ENCODE peak calls at places on chromosomes 6 and 20, in nine cellular contexts. One of them, this sample, is unnamed.

GRCh38 chr20:35467339-35468224 is 12.2 kb downstream of the CEP250 start:
- DNase-seq in thyroid gland: no peak
- DNase-seq in H7: no peak
- DNase-seq in fibroblast of mammary gland: peak
- DNase-seq in effector memory CD4-positive, alpha-beta T cell: no peak
- DNase-seq in fibroblast of lung: peak
- DNase-seq in AG09309: peak
- DNase-seq in hepatocyte: peak
- DNase-seq in PC-3: peak
- DNase-seq in this sample: peak

GRCh38 chr20:32534661-32535240 is 50.4 kb downstream of the NOL4L start:
- DNase-seq in effector memory CD4-positive, alpha-beta T cell: peak
- DNase-seq in hepatocyte: no peak
- DNase-seq in fibroblast of lung: no peak
- DNase-seq in PC-3: no peak
- DNase-seq in H7: no peak
- DNase-seq in fibroblast of mammary gland: no peak
- DNase-seq in AG09309: no peak
- DNase-seq in thyroid gland: no peak
- DNase-seq in this sample: no peak

GRCh38 chr6:4895971-4896370 is 107.9 kb downstream of the RPP40 start:
- DNase-seq in PC-3: no peak
- DNase-seq in fibroblast of mammary gland: no peak
- DNase-seq in AG09309: no peak
- DNase-seq in thyroid gland: no peak
- DNase-seq in effector memory CD4-positive, alpha-beta T cell: no peak
- DNase-seq in H7: no peak
- DNase-seq in fibroblast of lung: no peak
- DNase-seq in hepatocyte: no peak
- DNase-seq in this sample: no peak

GRCh38 chr20:40195742-40196141 is 493.3 kb downstream of the MAFB start:
- DNase-seq in fibroblast of lung: no peak
- DNase-seq in hepatocyte: no peak
- DNase-seq in H7: no peak
- DNase-seq in fibroblast of mammary gland: no peak
- DNase-seq in effector memory CD4-positive, alpha-beta T cell: no peak
- DNase-seq in thyroid gland: no peak
- DNase-seq in PC-3: no peak
- DNase-seq in AG09309: no peak
- DNase-seq in this sample: no peak

GRCh38 chr6:16496982-16497823 is 258.8 kb downstream of the GMPR start:
- DNase-seq in hepatocyte: no peak
- DNase-seq in fibroblast of mammary gland: no peak
- DNase-seq in AG09309: no peak
- DNase-seq in thyroid gland: no peak
- DNase-seq in fibroblast of lung: peak
- DNase-seq in PC-3: no peak
- DNase-seq in effector memory CD4-positive, alpha-beta T cell: no peak
- DNase-seq in H7: no peak
- DNase-seq in this sample: peak

GRCh38 chr20:50163570-50164317 is 10.2 kb upstream of the PEDS1 start:
- DNase-seq in fibroblast of lung: peak
- DNase-seq in hepatocyte: no peak
- DNase-seq in effector memory CD4-positive, alpha-beta T cell: no peak
- DNase-seq in H7: peak
- DNase-seq in AG09309: no peak
- DNase-seq in PC-3: peak
- DNase-seq in fibroblast of mammary gland: peak
- DNase-seq in thyroid gland: no peak
- DNase-seq in this sample: no peak

GRCh38 chr6:147170269-147170668 is 33.9 kb upstream of the STXBP5 start:
- DNase-seq in fibroblast of lung: peak
- DNase-seq in PC-3: peak
- DNase-seq in hepatocyte: no peak
- DNase-seq in fibroblast of mammary gland: peak
- DNase-seq in thyroid gland: no peak
- DNase-seq in H7: no peak
- DNase-seq in AG09309: peak
- DNase-seq in effector memory CD4-positive, alpha-beta T cell: no peak
- DNase-seq in this sample: peak

GRCh38 chr20:36314734-36315544 is 8.8 kb downstream of the DLGAP4 start:
- DNase-seq in fibroblast of lung: no peak
- DNase-seq in PC-3: no peak
- DNase-seq in AG09309: no peak
- DNase-seq in hepatocyte: no peak
- DNase-seq in effector memory CD4-positive, alpha-beta T cell: no peak
- DNase-seq in thyroid gland: no peak
- DNase-seq in fibroblast of mammary gland: no peak
- DNase-seq in H7: peak
- DNase-seq in this sample: no peak

GRCh38 chr6:26193467-26194328 is 106.5 kb downstream of the HFE start:
- DNase-seq in thyroid gland: no peak
- DNase-seq in H7: no peak
- DNase-seq in AG09309: no peak
- DNase-seq in effector memory CD4-positive, alpha-beta T cell: no peak
- DNase-seq in fibroblast of lung: no peak
- DNase-seq in hepatocyte: no peak
- DNase-seq in PC-3: no peak
- DNase-seq in fibroblast of mammary gland: no peak
- DNase-seq in this sample: no peak

GRCh38 chr6:71349976-71350615 is 61.5 kb downstream of the OGFRL1 start:
- DNase-seq in thyroid gland: no peak
- DNase-seq in AG09309: peak
- DNase-seq in fibroblast of lung: peak
- DNase-seq in PC-3: peak
- DNase-seq in hepatocyte: no peak
- DNase-seq in fibroblast of mammary gland: peak
- DNase-seq in H7: no peak
- DNase-seq in effector memory CD4-positive, alpha-beta T cell: no peak
- DNase-seq in this sample: peak

GRCh38 chr6:160005211-160005610 is 36.3 kb downstream of the IGF2R start:
- DNase-seq in thyroid gland: no peak
- DNase-seq in fibroblast of lung: no peak
- DNase-seq in H7: peak
- DNase-seq in AG09309: no peak
- DNase-seq in effector memory CD4-positive, alpha-beta T cell: no peak
- DNase-seq in hepatocyte: no peak
- DNase-seq in fibroblast of mammary gland: no peak
- DNase-seq in PC-3: no peak
- DNase-seq in this sample: no peak

GRCh38 chr6:44072959-44073611 is 54.2 kb downstream of the MRPL14 start:
- DNase-seq in hepatocyte: peak
- DNase-seq in PC-3: peak
- DNase-seq in H7: peak
- DNase-seq in fibroblast of lung: peak
- DNase-seq in effector memory CD4-positive, alpha-beta T cell: peak
- DNase-seq in thyroid gland: peak
- DNase-seq in fibroblast of mammary gland: peak
- DNase-seq in AG09309: no peak
- DNase-seq in this sample: peak

GRCh38 chr20:63235399-63235983 is at the start of gene BIRC7:
- DNase-seq in PC-3: no peak
- DNase-seq in fibroblast of lung: no peak
- DNase-seq in AG09309: no peak
- DNase-seq in thyroid gland: no peak
- DNase-seq in fibroblast of mammary gland: peak
- DNase-seq in hepatocyte: no peak
- DNase-seq in H7: no peak
- DNase-seq in effector memory CD4-positive, alpha-beta T cell: no peak
- DNase-seq in this sample: no peak

DNA sequence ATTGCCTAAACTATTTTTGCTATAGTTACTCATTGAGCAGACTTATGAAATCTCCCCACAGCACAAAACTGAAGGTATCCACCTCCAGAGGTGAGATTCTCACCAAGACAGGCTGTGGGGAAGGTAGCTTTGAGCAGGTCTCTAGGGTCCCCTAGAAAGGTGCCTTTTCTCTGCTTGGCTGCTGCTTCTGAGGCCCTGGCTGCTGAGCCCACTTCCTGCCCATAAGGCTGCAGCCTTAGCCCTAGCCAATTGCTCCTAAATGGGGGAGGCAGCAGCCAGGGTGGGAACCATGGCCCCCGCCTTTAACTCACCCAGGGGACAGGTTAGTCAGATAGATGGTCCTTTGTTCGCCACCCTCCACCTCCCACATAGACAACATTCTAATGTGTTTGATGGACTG is 3.6 kb downstream of the NT5E start:
- DNase-seq in effector memory CD4-positive, alpha-beta T cell: no peak
- DNase-seq in thyroid gland: no peak
- DNase-seq in fibroblast of lung: no peak
- DNase-seq in PC-3: no peak
- DNase-seq in fibroblast of mammary gland: no peak
- DNase-seq in H7: no peak
- DNase-seq in hepatocyte: no peak
- DNase-seq in AG09309: no peak
- DNase-seq in this sample: no peak
- H3K4me3 ChIP-seq in effector memory CD4-positive, alpha-beta T cell: no peak
- H3K4me3 ChIP-seq in thyroid gland: no peak
- H3K4me3 ChIP-seq in fibroblast of lung: peak
- H3K4me3 ChIP-seq in PC-3: no peak
- H3K4me3 ChIP-seq in fibroblast of mammary gland: no peak
- H3K4me3 ChIP-seq in H7: no peak
- H3K4me3 ChIP-seq in hepatocyte: no peak
- H3K4me3 ChIP-seq in AG09309: peak
- H3K4me3 ChIP-seq in this sample: no peak

GRCh38 chr6:27281105-27281539 is 31.0 kb downstream of the POM121L2 start:
- DNase-seq in fibroblast of mammary gland: no peak
- DNase-seq in thyroid gland: no peak
- DNase-seq in PC-3: no peak
- DNase-seq in fibroblast of lung: no peak
- DNase-seq in effector memory CD4-positive, alpha-beta T cell: no peak
- DNase-seq in H7: no peak
- DNase-seq in AG09309: no peak
- DNase-seq in hepatocyte: no peak
- DNase-seq in this sample: no peak

GRCh38 chr6:27279513-27280063 is 32.1 kb downstream of the PRSS16 start:
- DNase-seq in fibroblast of mammary gland: no peak
- DNase-seq in thyroid gland: no peak
- DNase-seq in H7: peak
- DNase-seq in AG09309: no peak
- DNase-seq in effector memory CD4-positive, alpha-beta T cell: no peak
- DNase-seq in hepatocyte: peak
- DNase-seq in PC-3: no peak
- DNase-seq in fibroblast of lung: no peak
- DNase-seq in this sample: no peak

GRCh38 chr6:27281569-27281968 is 30.5 kb downstream of the POM121L2 start:
- DNase-seq in hepatocyte: no peak
- DNase-seq in PC-3: no peak
- DNase-seq in fibroblast of lung: no peak
- DNase-seq in thyroid gland: no peak
- DNase-seq in H7: no peak
- DNase-seq in fibroblast of mammary gland: no peak
- DNase-seq in AG09309: no peak
- DNase-seq in effector memory CD4-positive, alpha-beta T cell: no peak
- DNase-seq in this sample: no peak

GRCh38 chr6:27280540-27281000 is 31.5 kb downstream of the POM121L2 start:
- DNase-seq in fibroblast of mammary gland: peak
- DNase-seq in PC-3: no peak
- DNase-seq in effector memory CD4-positive, alpha-beta T cell: no peak
- DNase-seq in thyroid gland: no peak
- DNase-seq in H7: no peak
- DNase-seq in fibroblast of lung: no peak
- DNase-seq in hepatocyte: peak
- DNase-seq in AG09309: no peak
- DNase-seq in this sample: no peak

GRCh38 chr6:27280064-27280539 is 32.0 kb downstream of the POM121L2 start:
- DNase-seq in PC-3: peak
- DNase-seq in H7: peak
- DNase-seq in fibroblast of mammary gland: peak
- DNase-seq in hepatocyte: peak
- DNase-seq in thyroid gland: peak
- DNase-seq in effector memory CD4-positive, alpha-beta T cell: no peak
- DNase-seq in fibroblast of lung: peak
- DNase-seq in AG09309: no peak
- DNase-seq in this sample: peak
- H3K4me3 ChIP-seq in PC-3: peak
- H3K4me3 ChIP-seq in H7: peak
- H3K4me3 ChIP-seq in fibroblast of mammary gland: peak
- H3K4me3 ChIP-seq in hepatocyte: peak
- H3K4me3 ChIP-seq in thyroid gland: no peak
- H3K4me3 ChIP-seq in effector memory CD4-positive, alpha-beta T cell: no peak
- H3K4me3 ChIP-seq in fibroblast of lung: peak
- H3K4me3 ChIP-seq in AG09309: peak
- H3K4me3 ChIP-seq in this sample: peak

GRCh38 chr6:13788820-13789219 is 25.5 kb downstream of the MCUR1 start:
- DNase-seq in H7: no peak
- DNase-seq in thyroid gland: no peak
- DNase-seq in effector memory CD4-positive, alpha-beta T cell: no peak
- DNase-seq in PC-3: no peak
- DNase-seq in AG09309: no peak
- DNase-seq in hepatocyte: no peak
- DNase-seq in fibroblast of mammary gland: no peak
- DNase-seq in fibroblast of lung: no peak
- DNase-seq in this sample: no peak

GRCh38 chr6:13787146-13787545 is 27.2 kb downstream of the MCUR1 start:
- DNase-seq in hepatocyte: peak
- DNase-seq in thyroid gland: no peak
- DNase-seq in PC-3: no peak
- DNase-seq in effector memory CD4-positive, alpha-beta T cell: no peak
- DNase-seq in fibroblast of mammary gland: peak
- DNase-seq in fibroblast of lung: no peak
- DNase-seq in H7: peak
- DNase-seq in AG09309: no peak
- DNase-seq in this sample: peak
- H3K4me3 ChIP-seq in hepatocyte: no peak
- H3K4me3 ChIP-seq in thyroid gland: no peak
- H3K4me3 ChIP-seq in PC-3: no peak
- H3K4me3 ChIP-seq in effector memory CD4-positive, alpha-beta T cell: no peak
- H3K4me3 ChIP-seq in fibroblast of mammary gland: no peak
- H3K4me3 ChIP-seq in fibroblast of lung: no peak
- H3K4me3 ChIP-seq in H7: no peak
- H3K4me3 ChIP-seq in AG09309: no peak
- H3K4me3 ChIP-seq in this sample: peak

GRCh38 chr6:73451166-73452106 is 661 bp downstream of the CGAS start:
- DNase-seq in AG09309: no peak
- DNase-seq in fibroblast of lung: peak
- DNase-seq in hepatocyte: peak
- DNase-seq in fibroblast of mammary gland: peak
- DNase-seq in PC-3: peak
- DNase-seq in thyroid gland: peak
- DNase-seq in effector memory CD4-positive, alpha-beta T cell: peak
- DNase-seq in H7: peak
- DNase-seq in this sample: peak

GRCh38 chr6:73455865-73456629 is 4.0 kb upstream of the CGAS start:
- DNase-seq in AG09309: peak
- DNase-seq in thyroid gland: no peak
- DNase-seq in H7: no peak
- DNase-seq in effector memory CD4-positive, alpha-beta T cell: no peak
- DNase-seq in fibroblast of mammary gland: peak
- DNase-seq in fibroblast of lung: peak
- DNase-seq in hepatocyte: no peak
- DNase-seq in PC-3: no peak
- DNase-seq in this sample: peak

DNA sequence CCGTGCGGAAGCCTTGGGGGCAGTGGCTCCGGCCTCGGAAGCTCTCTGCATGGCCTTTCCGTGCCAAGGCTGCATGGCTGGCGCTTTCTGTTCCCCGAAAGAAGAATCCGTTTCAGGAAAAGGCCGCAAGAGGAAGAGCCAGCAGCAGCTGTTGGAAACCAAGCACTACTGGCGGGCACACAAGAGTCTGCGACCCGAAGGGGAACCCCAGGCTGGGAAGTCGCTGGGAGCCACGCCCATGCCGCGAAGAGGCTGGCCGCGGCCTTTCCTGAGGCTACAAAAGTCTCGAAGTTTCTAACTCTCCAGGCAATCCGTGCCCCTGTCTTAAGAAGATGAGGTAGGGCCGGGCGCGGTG is at the start of gene CGAS:
- DNase-seq in hepatocyte: peak
- DNase-seq in PC-3: peak
- DNase-seq in effector memory CD4-positive, alpha-beta T cell: peak
- DNase-seq in thyroid gland: peak
- DNase-seq in fibroblast of lung: peak
- DNase-seq in AG09309: peak
- DNase-seq in fibroblast of mammary gland: peak
- DNase-seq in H7: no peak
- DNase-seq in this sample: peak
- H3K4me3 ChIP-seq in hepatocyte: peak
- H3K4me3 ChIP-seq in PC-3: peak
- H3K4me3 ChIP-seq in effector memory CD4-positive, alpha-beta T cell: peak
- H3K4me3 ChIP-seq in thyroid gland: peak
- H3K4me3 ChIP-seq in fibroblast of lung: peak
- H3K4me3 ChIP-seq in AG09309: peak
- H3K4me3 ChIP-seq in fibroblast of mammary gland: peak
- H3K4me3 ChIP-seq in H7: peak
- H3K4me3 ChIP-seq in this sample: peak

This sample was measured in fibroblast of pulmonary artery.